ENCODE peak calls at places on chromosomes 3 and 15, in four cellular contexts. Z is IMR-90, L is heart left ventricle, T is ovary. D is an unnamed sample. For H3K36me3, the result is how much of the 10 kb centered on the place peaks cover.

GRCh38 chr3:177724020-177724638 is 526.8 kb upstream of the TBL1XR1 start:
- DNase-seq in Z (no peak), L (peak), T (peak), D (peak)

GRCh38 chr3:17645074-17645698 is 97.2 kb downstream of the TBC1D5 start:
- DNase-seq in Z (peak), L (no peak), T (no peak), D (no peak)

GRCh38 chr15:92817339-92817886 is 82.7 kb upstream of the CHD2 start:
- DNase-seq in Z (no peak), L (no peak), T (no peak), D (no peak)

GRCh38 chr15:68259883-68260282 is 17.7 kb upstream of the FEM1B start:
- DNase-seq in Z (no peak), L (no peak), T (no peak), D (no peak)

GRCh38 chr3:175149675-175150074 is 290.5 kb downstream of the NAALADL2 start:
- DNase-seq in Z (peak), L (no peak), T (no peak), D (no peak)

GRCh38 chr3:117404756-117405155 is 695.2 kb downstream of the TUSC7 start:
- DNase-seq in Z (no peak), L (no peak), T (no peak), D (no peak)

GRCh38 chr3:141288331-141288990 is 56.8 kb downstream of the PXYLP1 start:
- DNase-seq in Z (no peak), L (no peak), T (no peak), D (no peak)

GRCh38 chr3:80771085-80771484 is 990.4 kb downstream of the GBE1 start:
- DNase-seq in Z (no peak), L (no peak), T (no peak), D (no peak)

GRCh38 chr15:45802140-45802539 is 167.3 kb downstream of the SQOR start:
- DNase-seq in Z (no peak), L (no peak), T (no peak), D (no peak)

GRCh38 chr3:47056705-47057104 is 77.2 kb downstream of the NBEAL2 start:
- DNase-seq in Z (no peak), L (no peak), T (no peak), D (no peak)

GRCh38 chr15:37880009-37880834 is 54.2 kb upstream of the TMCO5A start:
- DNase-seq in Z (peak), L (no peak), T (no peak), D (no peak)

GRCh38 chr3:184808021-184808420 is 3.9 kb upstream of the VPS8 start:
- DNase-seq in Z (no peak), L (no peak), T (no peak), D (no peak)

GRCh38 chr15:57057134-57057930 is 138.9 kb downstream of the TCF12 start:
- DNase-seq in Z (no peak), L (no peak), T (no peak), D (no peak)

GRCh38 chr3:71584216-71585061 is 911 bp upstream of the FOXP1 start:
- DNase-seq in Z (peak), L (peak), T (peak), D (peak)

GRCh38 chr15:43550527-43551363 is 33.3 kb downstream of the MAP1A start:
- DNase-seq in Z (peak), L (peak), T (no peak), D (no peak)

GRCh38 chr15:101445562-101446526 is 43.7 kb downstream of the PCSK6 start:
- DNase-seq in Z (peak), L (peak), T (no peak), D (peak)

GRCh38 chr3:53411371-53411770 is 64.0 kb upstream of the DCP1A start:
- DNase-seq in Z (no peak), L (no peak), T (no peak), D (no peak)

GRCh38 chr3:57068437-57069089 is 8.1 kb downstream of the SPATA12 start:
- DNase-seq in Z (peak), L (peak), T (no peak), D (peak)

GRCh38 chr3:14775011-14775410 is 43.8 kb upstream of the FGD5 start:
- DNase-seq in Z (no peak), L (no peak), T (no peak), D (no peak)

GRCh38 chr3:46119709-46120498 is 88.2 kb downstream of the CCR1 start:
- DNase-seq in Z (no peak), L (no peak), T (no peak), D (no peak)

GRCh38 chr15:71753346-71753745 is 57.0 kb upstream of the NR2E3 start:
- DNase-seq in Z (peak), L (no peak), T (no peak), D (no peak)

GRCh38 chr15:77944002-77944867 is 133.3 kb downstream of the TBC1D2B start:
- DNase-seq in Z (peak), L (peak), T (peak), D (peak)

GRCh38 chr15:75902129-75902557 is 1.5 kb upstream of the FBXO22 start:
- DNase-seq in Z (no peak), L (peak), T (no peak), D (no peak)

GRCh38 chr15:55290361-55291057 is 896 bp upstream of the RAB27A start:
- DNase-seq in Z (peak), L (peak), T (peak), D (peak)

GRCh38 chr3:115960799-115961198 is 337.5 kb downstream of the GAP43 start:
- DNase-seq in Z (no peak), L (no peak), T (no peak), D (no peak)

GRCh38 chr3:135412475-135412874 is 553.1 kb upstream of the PPP2R3A start:
- DNase-seq in Z (no peak), L (no peak), T (no peak), D (no peak)

DNA sequence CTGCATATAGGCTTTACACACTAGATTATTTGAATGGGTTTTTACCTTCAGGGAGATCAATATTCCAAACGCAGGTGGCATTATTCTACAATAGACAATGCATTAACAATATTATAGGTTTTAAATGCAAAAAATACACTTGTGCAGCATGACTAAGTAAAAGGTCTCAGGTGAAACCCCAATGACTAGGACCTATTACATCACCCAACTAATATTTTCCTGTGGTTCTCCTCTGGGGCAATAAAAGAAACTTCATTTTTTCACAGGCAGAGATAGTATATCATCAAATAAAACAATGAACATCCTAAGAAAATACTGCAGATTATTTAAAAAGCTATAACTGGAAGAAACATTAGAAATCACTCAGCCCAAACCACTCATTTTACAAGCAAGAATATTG is 375.3 kb downstream of the ROBO1 start:
- DNase-seq in Z (peak), L (no peak), T (no peak), D (no peak)
- H3K4me3 ChIP-seq in Z (no peak), L (no peak), T (no peak), D (no peak)

DNA sequence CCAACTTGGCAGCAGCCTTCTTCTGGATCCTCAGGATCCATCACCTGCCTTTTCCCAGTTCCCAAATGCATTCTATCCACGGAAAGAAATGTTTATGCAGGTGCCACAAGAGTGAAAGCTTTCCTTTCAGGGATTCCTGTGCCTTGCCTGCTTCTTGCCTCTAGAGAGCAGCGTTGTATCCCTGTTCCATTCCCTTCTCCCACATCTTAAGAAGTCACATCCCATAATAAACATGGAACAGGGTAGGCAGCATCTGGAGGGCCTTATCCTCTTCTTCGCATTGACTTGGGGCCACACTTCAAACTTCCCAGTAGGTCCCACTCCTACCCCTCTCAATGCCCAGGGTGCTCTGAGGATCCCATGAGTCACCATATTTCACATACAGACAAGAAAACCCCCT is 72.7 kb upstream of the DCLK3 start:
- DNase-seq in Z (no peak), L (no peak), T (no peak), D (no peak)
- H3K36me3 ChIP-seq in Z (under half), L (under half), T (under half), D (half or more)

DNA sequence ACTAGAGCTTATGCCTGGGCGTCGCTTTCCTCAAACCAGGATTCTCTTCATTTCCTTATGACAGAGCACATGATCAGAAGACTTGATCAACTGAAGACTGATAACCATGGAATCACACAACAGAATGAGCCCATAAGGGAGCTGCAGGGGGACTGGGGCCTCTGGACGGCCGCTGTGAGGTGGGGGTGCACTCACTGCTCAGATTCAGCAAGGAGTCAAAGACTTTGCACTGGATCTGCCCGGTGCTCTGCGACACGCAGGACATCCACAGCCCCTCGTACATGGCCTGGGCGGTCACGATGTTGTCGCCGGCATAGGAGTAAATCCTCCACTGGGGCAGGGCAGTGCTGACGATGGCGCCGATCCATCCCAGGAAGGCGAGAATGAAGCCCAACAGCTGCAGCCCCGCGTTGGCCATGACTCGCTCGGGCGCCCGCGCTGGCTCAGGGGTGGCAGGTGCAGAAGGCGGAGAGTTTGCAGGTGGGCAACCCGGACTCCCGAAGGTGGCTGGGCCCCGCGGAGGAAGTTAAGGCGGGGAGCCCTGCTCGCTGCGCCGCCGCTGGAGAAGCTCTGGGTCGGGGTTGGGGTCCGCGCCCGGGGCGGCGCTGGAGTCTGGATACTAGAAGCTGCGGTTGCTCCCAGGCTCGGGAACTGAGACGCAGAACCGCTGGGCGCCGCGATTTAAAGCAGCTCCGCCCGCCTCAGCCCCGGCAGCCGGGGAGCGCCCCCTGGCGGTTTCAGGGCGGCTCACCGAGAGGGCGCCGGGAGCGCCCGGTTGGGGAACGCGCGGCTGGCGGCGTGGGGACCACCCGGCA is at the start of gene CLDN1:
- DNase-seq in Z (peak), L (peak), T (peak), D (peak)
- TF ChIP-seq POLR2A in Z (peak), L (no peak), T (peak), D (peak)

DNA sequence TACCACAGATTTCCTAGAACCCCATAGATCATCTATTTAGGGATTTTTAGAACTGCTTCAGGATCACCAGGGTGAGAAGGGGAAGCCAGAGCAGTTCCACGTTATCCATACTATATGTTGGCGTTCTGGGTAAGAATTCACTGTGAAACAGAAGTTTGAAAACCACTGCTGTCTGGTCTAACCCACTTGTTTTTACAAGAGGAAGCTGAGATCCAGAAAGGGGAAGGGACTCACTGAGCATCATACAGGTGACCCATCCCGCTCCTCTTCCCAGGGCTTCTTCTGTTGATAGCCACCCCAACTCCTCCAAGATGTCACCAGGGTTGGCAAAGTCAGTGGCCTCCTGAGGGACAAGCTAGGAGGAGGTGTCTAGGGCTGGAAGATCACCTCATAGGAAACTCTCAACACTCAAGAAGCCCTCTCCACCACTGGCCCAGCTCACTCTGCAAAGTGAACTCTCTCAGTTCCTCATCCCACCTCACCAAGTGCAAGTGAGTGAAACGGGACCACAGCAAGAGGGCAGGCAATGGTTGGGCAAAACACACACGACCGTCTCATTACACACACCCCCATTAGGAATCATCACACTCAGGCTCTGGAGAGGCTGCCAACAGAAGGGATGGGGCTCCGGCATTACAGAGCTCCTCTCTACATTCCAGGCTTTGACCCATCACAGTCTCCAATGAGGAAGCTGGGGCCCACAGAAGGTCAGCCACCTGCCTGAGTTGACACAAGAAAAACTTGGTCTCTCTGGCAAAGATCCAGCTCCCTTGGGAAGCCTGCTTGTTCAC is 1.8 kb downstream of the DAPK2 start:
- DNase-seq in Z (no peak), L (no peak), T (no peak), D (no peak)
- H3K4me3 ChIP-seq in Z (no peak), L (peak), T (no peak), D (peak)

GRCh38 chr3:155730843-155731242 is 14.0 kb downstream of the PLCH1 start:
- DNase-seq in Z (no peak), L (no peak), T (no peak), D (no peak)
- H3K36me3 ChIP-seq in Z (under half), L (under half), T (under half), D (under half)

DNA sequence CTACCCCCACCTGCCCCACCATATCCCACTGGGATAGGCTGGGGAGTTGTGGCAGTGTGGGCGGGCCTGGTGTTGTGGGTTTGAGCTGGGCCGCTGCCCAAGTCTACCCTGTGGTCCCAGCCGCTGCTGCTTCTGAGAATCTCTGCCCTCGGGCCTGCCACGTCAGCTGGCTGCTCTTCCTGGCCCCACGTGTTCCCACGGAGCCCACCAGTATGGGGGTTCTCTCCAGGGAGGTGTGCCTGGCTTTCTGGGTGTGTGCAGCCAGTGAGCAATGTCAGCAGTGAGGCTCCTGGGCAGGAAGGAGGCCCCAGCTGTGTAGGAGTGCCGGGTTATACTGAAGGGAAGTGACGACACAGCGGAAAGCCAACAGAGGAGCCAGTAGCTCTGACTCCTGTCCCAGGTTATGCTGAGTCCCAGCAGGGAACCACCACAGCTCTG is 10.5 kb downstream of the GNAI2 start:
- DNase-seq in Z (peak), L (peak), T (no peak), D (no peak)
- TF ChIP-seq POLR2A in Z (no peak), L (peak), T (no peak), D (no peak)

DNA sequence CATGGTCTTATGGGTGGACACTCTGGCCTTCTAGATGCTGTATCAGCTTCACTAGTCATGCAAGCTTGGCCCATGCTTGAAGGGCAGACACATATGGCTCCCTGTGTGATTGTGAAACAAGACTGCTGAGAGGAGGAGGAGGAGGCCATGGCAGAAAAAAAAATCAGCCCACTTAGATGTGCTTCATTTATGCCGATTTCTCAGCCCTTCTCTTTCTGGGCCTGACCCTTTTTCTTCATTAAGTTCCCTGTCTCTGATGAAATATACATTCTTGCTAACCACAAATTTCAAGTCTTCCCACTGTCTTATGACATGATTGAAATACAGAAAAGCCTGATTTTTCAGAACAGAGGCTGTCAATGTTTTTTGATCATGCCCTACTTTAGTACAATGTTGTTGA is 213.0 kb upstream of the FEZF2 start:
- DNase-seq in Z (peak), L (no peak), T (no peak), D (no peak)
- H3K4me3 ChIP-seq in Z (no peak), L (no peak), T (no peak), D (no peak)

GRCh38 chr3:66413151-66413751 is 87.6 kb downstream of the LRIG1 start:
- DNase-seq in Z (peak), L (no peak), T (no peak), D (no peak)

GRCh38 chr3:66410371-66410770 is 90.5 kb downstream of the LRIG1 start:
- DNase-seq in Z (no peak), L (no peak), T (no peak), D (no peak)

GRCh38 chr3:66411436-66411835 is 89.4 kb downstream of the LRIG1 start:
- DNase-seq in Z (no peak), L (peak), T (no peak), D (no peak)

GRCh38 chr3:66410976-66411375 is 89.8 kb downstream of the LRIG1 start:
- DNase-seq in Z (no peak), L (no peak), T (no peak), D (no peak)

DNA sequence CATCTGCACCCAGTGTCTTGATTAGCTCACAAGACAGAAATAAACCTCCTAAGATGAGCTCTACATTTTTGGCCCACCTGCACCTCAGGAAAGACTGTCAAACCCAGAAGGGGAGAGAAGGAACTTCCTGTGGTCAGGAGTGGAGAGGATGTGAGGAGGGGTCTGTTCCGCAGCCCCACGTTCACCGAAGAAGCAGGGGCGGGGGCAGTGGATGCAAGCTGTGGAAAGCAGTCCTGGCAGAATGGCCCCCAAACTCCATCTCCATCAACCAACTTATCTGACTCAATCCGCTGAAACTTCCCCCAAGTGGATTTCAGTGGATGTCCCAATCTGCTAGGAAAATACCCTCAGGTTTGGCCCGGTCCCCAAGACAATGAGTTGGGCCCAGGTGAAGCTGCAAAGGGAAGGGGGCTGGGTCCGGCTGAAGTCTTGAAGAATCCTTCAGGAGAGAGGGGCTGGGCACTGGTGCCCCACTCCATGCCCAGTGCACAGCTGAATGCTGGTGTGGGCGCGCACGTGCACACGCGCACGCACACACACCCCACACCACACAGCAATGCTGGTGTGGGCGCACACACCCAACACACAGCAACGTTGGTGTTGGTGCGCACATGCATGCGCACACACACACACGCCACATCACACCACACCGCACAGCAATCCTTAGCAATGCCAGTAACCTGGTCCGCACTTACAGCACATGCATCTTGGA is 88.5 kb downstream of the LRIG1 start:
- DNase-seq in Z (no peak), L (no peak), T (no peak), D (no peak)
- H3K36me3 ChIP-seq in Z (half or more), L (under half), T (under half), D (under half)

GRCh38 chr3:197029511-197030167 is at the start of gene MELTF:
- DNase-seq in Z (peak), L (peak), T (peak), D (no peak)
- TF ChIP-seq POLR2A in Z (no peak), L (no peak), T (no peak), D (no peak)

D was measured in tibial nerve.